ENCODE peak calls at places on chromosomes 12 and 14, in seven cellular contexts. J, Q, T, B, G, S and A are unnamed samples.

GRCh38 chr14:65211341-65211987 is 109.1 kb upstream of the MAX start:
- DNase-seq in J (no peak), B (no peak), Q (no peak), G (no peak), T (no peak), S (peak; percentile 85), A (no peak)

GRCh38 chr12:62163368-62163767 is 96.8 kb upstream of the USP15 start:
- DNase-seq in S (no peak), Q (no peak), J (no peak), T (no peak), B (no peak), G (no peak), A (no peak)

GRCh38 chr14:95006479-95006878 is 150.8 kb downstream of the DICER1 start:
- DNase-seq in T (no peak), J (no peak), B (no peak), G (no peak), S (no peak), Q (no peak), A (no peak)

GRCh38 chr14:26867171-26867757 is 269.4 kb upstream of the NOVA1 start:
- DNase-seq in S (no peak), T (no peak), G (no peak), B (no peak), Q (peak; percentile 31), J (no peak), A (no peak)

GRCh38 chr14:44782775-44783238 is 178.9 kb downstream of the KLHL28 start:
- DNase-seq in B (no peak), G (no peak), J (no peak), T (no peak), Q (no peak), S (no peak), A (no peak)

GRCh38 chr12:43113153-43113552 is 438.9 kb downstream of the ADAMTS20 start:
- DNase-seq in T (no peak), J (no peak), Q (no peak), G (no peak), S (peak; percentile 17), B (no peak), A (no peak)

GRCh38 chr14:31898835-31899528 is 178.1 kb upstream of the ARHGAP5 start:
- DNase-seq in Q (no peak), S (no peak), B (no peak), J (no peak), G (no peak), T (no peak), A (no peak)

GRCh38 chr14:96681826-96682225 is 115.4 kb upstream of the VRK1 start:
- DNase-seq in S (no peak), T (no peak), G (no peak), B (no peak), J (no peak), Q (no peak), A (no peak)

GRCh38 chr12:2794261-2794735 is 472 bp upstream of the FKBP4 start:
- DNase-seq in J (peak; percentile 23), B (no peak), S (peak; percentile 48), G (no peak), T (no peak), Q (no peak), A (peak; percentile 62)

GRCh38 chr12:27163048-27163715 is 80.8 kb upstream of the C12orf71 start:
- DNase-seq in B (no peak), S (no peak), G (no peak), T (no peak), J (no peak), Q (no peak), A (no peak)

GRCh38 chr14:32608880-32609279 is 279.8 kb downstream of the AKAP6 start:
- DNase-seq in Q (no peak), J (no peak), G (no peak), T (no peak), B (no peak), S (peak; percentile 22), A (no peak)

GRCh38 chr14:35121026-35121886 is 534 bp downstream of the PPP2R3C start:
- DNase-seq in G (no peak), J (peak; percentile 22), Q (no peak), S (peak; percentile 3), B (peak; percentile 14), T (no peak), A (no peak)

GRCh38 chr12:100867639-100868393 is 73.2 kb downstream of the ANO4 start:
- DNase-seq in Q (no peak), B (no peak), S (no peak), G (no peak), T (no peak), J (no peak), A (no peak)

GRCh38 chr14:58805057-58805456 is 167.3 kb downstream of the DACT1 start:
- DNase-seq in T (no peak), Q (no peak), J (peak; percentile 27), S (peak; percentile 88), B (no peak), G (peak; percentile 34), A (no peak)

GRCh38 chr14:21940887-21941855 is 267.6 kb upstream of the OR4E1 start:
- DNase-seq in Q (no peak), G (no peak), J (no peak), S (peak; percentile 9), B (no peak), T (no peak), A (no peak)

GRCh38 chr14:81031488-81031887 is 76.1 kb downstream of the TSHR start:
- DNase-seq in B (no peak), J (no peak), T (no peak), G (peak; percentile 28), Q (peak; percentile 52), S (no peak), A (no peak)

GRCh38 chr12:78439666-78440065 is 424.9 kb upstream of the SYT1 start:
- DNase-seq in G (peak; percentile 20), B (no peak), Q (no peak), J (no peak), S (no peak), T (no peak), A (no peak)

GRCh38 chr14:68547305-68548193 is 245.3 kb downstream of the ZFP36L1 start:
- DNase-seq in T (no peak), B (no peak), J (peak; percentile 89), G (peak; percentile 57), S (peak; percentile 94), Q (no peak), A (no peak)

GRCh38 chr14:100098171-100098570 is 32.9 kb downstream of the EVL start:
- DNase-seq in G (no peak), Q (no peak), T (peak; percentile 14), J (no peak), B (no peak), S (no peak), A (no peak)
- H3K27ac ChIP-seq in G (no peak overlapping the region), Q (no peak overlapping the region), T (no peak overlapping the region), J (no peak overlapping the region), B (no peak overlapping the region), S (no peak overlapping the region), A (no peak overlapping the region)

DNA sequence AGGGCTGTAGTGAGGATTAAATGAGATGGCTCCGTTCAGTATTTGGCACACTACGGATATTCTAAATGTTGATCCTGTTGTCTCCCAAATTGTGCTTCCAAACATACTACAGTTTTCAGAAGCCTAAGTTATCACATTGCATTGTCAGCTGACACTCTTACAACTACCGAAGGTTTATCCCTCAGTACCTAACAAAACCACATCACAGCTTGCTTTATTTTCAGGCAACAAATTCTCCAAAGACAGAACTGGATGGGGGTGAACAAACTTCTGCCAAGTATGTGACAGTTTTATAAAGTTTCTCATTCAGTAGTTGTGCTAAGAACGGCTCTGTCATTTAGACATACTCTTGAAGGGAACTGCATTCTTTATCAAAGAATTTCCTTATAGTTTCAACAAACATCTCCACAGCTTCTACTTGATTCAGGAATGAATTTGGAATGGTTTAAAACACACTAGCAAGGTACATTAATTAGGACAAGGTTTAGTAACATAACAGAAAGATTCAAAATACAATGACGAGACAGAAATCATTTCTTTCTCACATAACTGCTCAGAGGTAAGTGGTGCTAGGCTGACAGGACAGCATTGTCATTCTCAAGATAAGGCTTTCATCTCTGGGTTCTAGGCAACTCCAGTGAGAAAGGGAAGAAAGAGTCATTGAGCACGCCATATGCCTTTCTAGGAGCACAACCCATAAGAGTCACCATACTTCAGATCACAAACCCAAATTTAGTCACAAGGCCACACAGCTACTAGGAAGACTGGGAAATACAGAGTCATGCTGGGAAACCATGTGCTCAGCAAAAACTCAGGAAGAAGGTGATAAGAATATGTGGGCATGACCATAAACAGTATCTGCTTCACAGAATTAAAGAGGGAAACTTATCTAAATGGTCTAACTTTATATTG is 100.7 kb downstream of the DUSP6 start:
- DNase-seq in G (no peak), B (no peak), S (no peak), T (no peak), Q (no peak), J (no peak), A (no peak)
- H3K4me3 ChIP-seq in G (no peak overlapping the region), B (no peak overlapping the region), S (no peak overlapping the region), T (no peak overlapping the region), Q (no peak overlapping the region), J (no peak overlapping the region), A (no peak overlapping the region)

GRCh38 chr12:95522692-95523091 is 28.6 kb downstream of the USP44 start:
- DNase-seq in J (no peak), B (no peak), T (no peak), G (no peak), S (no peak), Q (no peak), A (no peak)
- H3K27me3 ChIP-seq in J (no peaks in the 10 kb centered on the region), B (no peaks in the 10 kb centered on the region), T (no peaks in the 10 kb centered on the region), G (no peaks in the 10 kb centered on the region), S (no peaks in the 10 kb centered on the region), Q (no peaks in the 10 kb centered on the region), A (no peaks in the 10 kb centered on the region)

DNA sequence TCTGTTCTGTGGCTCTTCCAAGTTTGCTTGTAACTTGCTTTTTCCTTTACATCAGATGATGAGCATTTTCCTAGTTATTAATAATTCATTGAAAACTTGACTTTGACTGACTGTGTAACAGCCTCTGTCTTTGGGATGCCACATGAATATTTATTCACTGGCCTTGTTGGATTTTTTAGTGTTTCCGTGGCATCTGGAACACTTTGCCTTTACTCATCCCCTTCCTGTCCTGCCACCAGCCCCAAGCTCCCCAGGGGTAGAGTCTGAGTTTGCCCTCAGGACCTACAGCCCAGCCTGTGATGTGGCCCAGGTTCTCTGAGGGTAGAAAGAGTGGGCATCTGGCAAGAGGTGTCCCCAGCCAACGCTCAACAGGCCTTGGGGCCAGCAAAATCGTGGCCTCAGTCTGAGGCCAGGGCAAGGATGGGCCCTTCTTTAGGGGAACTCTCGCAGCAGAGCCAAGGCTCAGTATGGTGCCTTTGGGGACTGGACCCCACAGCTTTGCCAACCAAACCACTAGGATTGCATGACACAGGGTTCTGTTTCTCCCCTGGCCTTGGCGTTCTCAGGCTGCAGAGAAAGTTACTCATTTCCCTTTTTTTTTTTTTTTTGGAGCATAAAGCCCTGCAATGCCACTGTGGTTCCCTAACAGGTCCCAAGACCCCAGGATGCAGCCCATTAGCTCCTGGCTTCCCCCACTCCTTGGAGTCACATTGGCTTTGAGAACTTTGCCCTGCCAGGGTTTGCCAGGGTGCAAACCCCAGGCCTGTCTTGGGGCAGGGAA is 100.7 kb downstream of the LGMN start:
- DNase-seq in G (no peak), T (no peak), S (peak; percentile 31), B (no peak), Q (no peak), J (no peak), A (no peak)
- H3K27ac ChIP-seq in G (no peak overlapping the region), T (peak overlapping the region; percentile 87), S (peak overlapping the region; percentile 91), B (no peak overlapping the region), Q (no peak overlapping the region), J (peak overlapping the region; percentile 97), A (no peak overlapping the region)

GRCh38 chr12:11688379-11688778 is 38.9 kb downstream of the ETV6 start:
- DNase-seq in Q (no peak), J (no peak), B (no peak), S (no peak), T (no peak), G (no peak), A (no peak)
- H3K4me3 ChIP-seq in Q (no peak overlapping the region), J (no peak overlapping the region), B (no peak overlapping the region), S (no peak overlapping the region), T (no peak overlapping the region), G (no peak overlapping the region), A (no peak overlapping the region)